ENCODE peak calls at places on chromosome 5, in six cellular contexts. H, G, D, Q, Y and O are unnamed samples.

GRCh38 chr5:5804834-5805233 is 382.4 kb downstream of the ICE1 start:
- DNase-seq in Y (no peak), Q (no peak), G (no peak), D (no peak), H (no peak), O (no peak)

GRCh38 chr5:50463047-50463446 is 22.0 kb upstream of the EMB start:
- DNase-seq in H (no peak), Y (no peak), D (no peak), G (no peak), Q (no peak), O (no peak)

GRCh38 chr5:149002761-149003689 is 59.8 kb downstream of the SH3TC2 start:
- DNase-seq in D (no peak), G (no peak), H (no peak), Y (no peak), Q (no peak), O (no peak)

GRCh38 chr5:39815701-39816100 is 390.9 kb upstream of the DAB2 start:
- DNase-seq in H (no peak), Y (no peak), D (no peak), G (no peak), Q (no peak), O (no peak)

GRCh38 chr5:111967463-111967862 is 210.5 kb upstream of the NREP start:
- DNase-seq in D (no peak), Y (no peak), G (no peak), Q (no peak), H (no peak), O (no peak)

GRCh38 chr5:179609834-179610108 is 13.7 kb downstream of the HNRNPH1 start:
- DNase-seq in H (no peak), G (no peak), D (no peak), Y (no peak), Q (no peak), O (no peak)

GRCh38 chr5:131545856-131546255 is 89.2 kb downstream of the RAPGEF6 start:
- DNase-seq in H (no peak), Y (no peak), D (no peak), G (no peak), Q (no peak), O (no peak)

GRCh38 chr5:68875351-68875750 is 218.5 kb upstream of the SLC30A5 start:
- DNase-seq in Y (no peak), H (no peak), D (no peak), Q (no peak), G (no peak), O (no peak)

GRCh38 chr5:111512026-111512405 is 319 bp downstream of the STARD4 start:
- DNase-seq in Q (no peak), Y (no peak), G (peak; percentile 26), H (no peak), D (peak; percentile 77), O (no peak)

GRCh38 chr5:172553838-172554344 is 87.2 kb upstream of the NEURL1B start:
- DNase-seq in H (no peak), Q (no peak), G (no peak), Y (no peak), D (peak; percentile 84), O (no peak)

GRCh38 chr5:4725594-4725993 is 414.5 kb upstream of the ADAMTS16 start:
- DNase-seq in Y (no peak), D (no peak), H (no peak), Q (no peak), G (no peak), O (no peak)

GRCh38 chr5:94811341-94811740 is 192.9 kb downstream of the SLF1 start:
- DNase-seq in G (no peak), Y (no peak), H (no peak), D (no peak), Q (no peak), O (no peak)

GRCh38 chr5:114473541-114473940 is 111.7 kb downstream of the KCNN2 start:
- DNase-seq in H (no peak), D (peak; percentile 74), Q (no peak), G (no peak), Y (no peak), O (peak; percentile 45)

GRCh38 chr5:64147849-64148441 is 17.7 kb upstream of the RNF180 start:
- DNase-seq in H (peak; percentile 74), G (peak; percentile 21), Q (peak; percentile 47), Y (no peak), D (peak; percentile 73), O (peak; percentile 20)

GRCh38 chr5:118946138-118946537 is 42.2 kb downstream of the DTWD2 start:
- DNase-seq in Q (no peak), G (no peak), Y (no peak), H (no peak), D (no peak), O (no peak)
- TF ChIP-seq EP300 in Q (no peak), G (no peak), Y (no peak), H (no peak), D (no peak), O (no peak)

GRCh38 chr5:10233011-10233410 is 16.7 kb downstream of the ATPSCKMT start:
- DNase-seq in Q (no peak), G (no peak), Y (no peak), D (no peak), H (no peak), O (no peak)
- TF ChIP-seq EP300 in Q (no peak), G (no peak), Y (no peak), D (no peak), H (no peak), O (no peak)

GRCh38 chr5:168433982-168434381 is 52.3 kb upstream of the RARS1 start:
- DNase-seq in Q (peak; percentile 66), Y (no peak), H (no peak), G (no peak), D (no peak), O (no peak)
- TF ChIP-seq EP300 in Q (no peak), Y (no peak), H (no peak), G (no peak), D (no peak), O (no peak)

DNA sequence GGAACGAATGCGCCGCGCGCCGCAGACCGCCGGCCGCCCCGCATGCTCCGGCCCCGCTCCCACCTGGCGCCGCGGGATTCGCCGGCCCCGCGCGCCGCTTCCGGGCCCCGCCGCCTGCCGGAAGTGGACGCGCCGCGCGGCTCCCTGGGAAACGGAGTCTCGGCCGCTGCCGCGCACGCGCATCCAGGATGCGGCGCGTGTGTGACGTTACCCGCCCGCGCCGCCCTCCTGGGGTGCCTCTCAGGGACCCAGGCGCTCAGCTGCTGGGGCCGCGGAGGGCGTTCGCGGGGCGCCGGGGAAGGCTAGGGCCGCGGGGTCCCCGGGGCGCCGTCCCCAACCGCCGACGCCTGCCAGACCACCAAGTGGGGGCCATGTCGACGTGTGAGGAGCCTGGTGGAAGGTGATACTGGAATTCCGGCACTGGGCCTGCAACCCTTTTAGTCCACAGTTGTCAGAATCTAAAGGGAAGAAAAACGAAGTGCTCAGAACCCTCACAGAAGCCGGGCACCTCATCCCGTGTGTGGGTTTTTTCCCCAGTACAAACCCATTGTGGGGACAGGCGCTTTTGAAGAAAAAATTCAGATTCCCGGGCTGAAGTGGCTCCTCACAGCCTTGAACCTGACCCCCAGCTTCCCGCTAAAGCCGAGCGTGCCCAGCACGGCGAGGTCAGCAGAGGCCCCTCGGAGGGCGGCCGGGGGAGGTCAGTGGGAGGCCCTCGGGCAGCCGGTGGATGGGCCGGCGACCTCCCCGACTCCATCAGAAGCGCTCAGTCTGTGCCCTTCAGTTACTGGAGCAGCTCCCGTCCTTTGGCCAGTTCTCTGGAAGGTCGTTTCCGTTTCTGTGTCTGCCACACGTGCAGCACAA is at the start of gene CLPTM1L:
- DNase-seq in Q (peak; percentile 99), Y (peak; percentile 89), D (peak; percentile 92), G (peak; percentile 95), H (peak; percentile 91), O (peak; percentile 90)
- TF ChIP-seq EP300 in Q (no peak), Y (no peak), D (no peak), G (no peak), H (no peak), O (no peak)

GRCh38 chr5:160508780-160509361 is 87.2 kb downstream of the PTTG1 start:
- DNase-seq in Q (peak; percentile 70), H (peak; percentile 63), Y (no peak), D (peak; percentile 73), G (peak; percentile 79), O (peak; percentile 62)
- TF ChIP-seq EP300 in Q (no peak), H (no peak), Y (no peak), D (no peak), G (no peak), O (no peak)

GRCh38 chr5:27472000-27472763 is 433.8 kb upstream of the CDH9 start:
- DNase-seq in D (no peak), Y (no peak), Q (peak; percentile 3), H (peak; percentile 54), G (peak; percentile 79), O (no peak)
- TF ChIP-seq EP300 in D (no peak), Y (no peak), Q (no peak), H (no peak), G (no peak), O (no peak)